ENCODE peak calls at places on chromosomes 11 and 22, in seven cellular contexts. E, K, C, D, F, M and L are unnamed samples.

GRCh38 chr22:47625013-47625385 is 862.5 kb downstream of the TBC1D22A start:
- DNase-seq in E (no peak), K (no peak), C (no peak), D (no peak), F (no peak), M (no peak), L (no peak)

GRCh38 chr11:64900774-64901173 is 16.2 kb downstream of the ATG2A start:
- DNase-seq in E (no peak), K (no peak), C (no peak), D (no peak), F (no peak), M (no peak), L (no peak)

GRCh38 chr11:35218956-35219355 is 80.0 kb downstream of the CD44 start:
- DNase-seq in E (no peak), K (peak), C (no peak), D (no peak), F (no peak), M (no peak), L (no peak)

GRCh38 chr11:19275496-19275895 is 34.8 kb upstream of the E2F8 start:
- DNase-seq in E (no peak), K (no peak), C (no peak), D (no peak), F (no peak), M (no peak), L (no peak)

GRCh38 chr11:27672836-27673464 is 27.3 kb downstream of the BDNF start:
- DNase-seq in E (no peak), K (peak), C (no peak), D (no peak), F (no peak), M (no peak), L (no peak)

GRCh38 chr11:936199-936598 is 10.5 kb downstream of the AP2A2 start:
- DNase-seq in E (peak), K (no peak), C (no peak), D (no peak), F (no peak), M (no peak), L (no peak)

GRCh38 chr22:41579997-41580355 is 9.7 kb downstream of the PMM1 start:
- DNase-seq in E (no peak), K (no peak), C (no peak), D (no peak), F (no peak), M (no peak), L (no peak)

GRCh38 chr11:124483422-124483821 is 37.9 kb upstream of the OR8B8 start:
- DNase-seq in E (no peak), K (no peak), C (no peak), D (no peak), F (no peak), M (no peak), L (no peak)

GRCh38 chr11:116808262-116809175 is 14.6 kb downstream of the APOA4 start:
- DNase-seq in E (peak), K (peak), C (peak), D (no peak), F (no peak), M (no peak), L (peak)

GRCh38 chr11:11500744-11501487 is 120.9 kb downstream of the GALNT18 start:
- DNase-seq in E (no peak), K (no peak), C (no peak), D (no peak), F (no peak), M (no peak), L (no peak)

GRCh38 chr11:815675-816432 is 2.9 kb upstream of the PNPLA2 start:
- DNase-seq in E (no peak), K (no peak), C (no peak), D (no peak), F (no peak), M (no peak), L (no peak)

GRCh38 chr11:75421035-75421602 is 11.9 kb downstream of the KLHL35 start:
- DNase-seq in E (no peak), K (no peak), C (no peak), D (no peak), F (peak), M (no peak), L (no peak)

GRCh38 chr11:128057786-128058395 is 529.5 kb downstream of the ETS1 start:
- DNase-seq in E (no peak), K (no peak), C (no peak), D (no peak), F (no peak), M (no peak), L (no peak)

GRCh38 chr22:36267058-36267457 is 14.1 kb downstream of the APOL1 start:
- DNase-seq in E (no peak), K (no peak), C (no peak), D (no peak), F (no peak), M (no peak), L (no peak)

GRCh38 chr11:64725601-64726139 is 2.7 kb upstream of the NRXN2 start:
- DNase-seq in E (no peak), K (no peak), C (no peak), D (no peak), F (no peak), M (no peak), L (no peak)

GRCh38 chr11:128288368-128288767 is 299.0 kb downstream of the ETS1 start:
- DNase-seq in E (no peak), K (no peak), C (no peak), D (no peak), F (no peak), M (no peak), L (no peak)

GRCh38 chr11:119996556-119996955 is 141.4 kb downstream of the TRIM29 start:
- DNase-seq in E (no peak), K (no peak), C (no peak), D (no peak), F (no peak), M (no peak), L (no peak)

GRCh38 chr11:65808744-65809341 is 22.0 kb downstream of the OVOL1 start:
- DNase-seq in E (no peak), K (no peak), C (no peak), D (no peak), F (no peak), M (no peak), L (no peak)

GRCh38 chr11:122642971-122643370 is 12.6 kb upstream of the UBASH3B start:
- DNase-seq in E (no peak), K (no peak), C (no peak), D (no peak), F (no peak), M (no peak), L (no peak)

GRCh38 chr11:133171374-133171773 is 360.9 kb downstream of the OPCML start:
- DNase-seq in E (no peak), K (no peak), C (no peak), D (no peak), F (no peak), M (no peak), L (no peak)

GRCh38 chr11:125910450-125910849 is 6.1 kb downstream of the DDX25 start:
- DNase-seq in E (no peak), K (no peak), C (no peak), D (no peak), F (no peak), M (no peak), L (no peak)

GRCh38 chr11:118216621-118217526 is 7.9 kb downstream of the JAML start:
- DNase-seq in E (no peak), K (no peak), C (no peak), D (peak), F (no peak), M (no peak), L (no peak)

GRCh38 chr11:95912902-95913560 is 10.9 kb downstream of the MTMR2 start:
- DNase-seq in E (no peak), K (peak), C (no peak), D (no peak), F (no peak), M (no peak), L (no peak)

DNA sequence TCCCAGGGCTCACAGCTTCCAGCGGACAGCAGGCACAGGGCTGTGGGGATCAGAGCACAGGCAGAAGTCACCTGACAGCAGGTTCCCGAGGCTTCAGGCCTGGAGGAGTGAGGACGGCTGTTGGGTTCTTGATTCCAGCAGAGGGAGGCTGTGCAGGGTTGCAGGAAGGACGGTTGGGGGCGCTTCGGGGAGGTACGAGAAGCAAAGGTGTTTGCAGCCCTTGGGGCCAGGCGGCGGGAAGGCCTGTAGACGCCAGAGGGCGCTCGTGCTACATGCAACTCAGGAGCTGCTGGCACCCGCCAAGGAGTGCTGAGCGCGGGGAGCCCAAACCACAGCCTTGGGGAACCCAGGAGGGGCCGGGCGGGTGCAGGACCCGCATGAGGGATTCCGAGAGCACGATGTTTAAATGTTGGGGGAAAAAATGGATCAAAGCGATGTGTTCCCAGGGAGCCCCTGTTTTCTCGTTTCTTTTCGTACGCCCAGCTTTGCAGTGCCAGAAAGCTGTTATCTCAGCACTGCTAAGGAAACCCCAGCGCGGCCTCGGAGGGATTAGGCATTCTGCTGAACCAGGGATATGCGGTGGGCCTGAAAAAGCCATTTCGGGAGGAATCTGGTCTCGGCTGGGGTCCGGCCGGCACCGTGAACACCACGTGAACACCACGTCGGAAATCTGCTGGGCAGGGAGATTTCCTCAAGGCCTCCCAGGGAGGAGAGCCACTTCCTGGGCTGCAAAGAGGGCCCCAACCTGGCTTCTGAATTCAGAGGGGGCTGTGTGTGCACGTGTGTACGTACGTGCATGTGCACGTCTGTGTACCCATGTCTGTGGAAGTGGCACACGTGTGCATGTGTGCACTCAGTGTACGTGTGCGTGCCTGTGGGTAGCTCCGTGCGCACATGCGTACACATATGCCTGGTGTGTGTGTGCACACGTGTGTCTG is 88.2 kb downstream of the KCNQ1 start:
- DNase-seq in E (peak), K (peak), C (peak), D (peak), F (peak), M (peak), L (peak)
- H3K4me3 ChIP-seq in E (no peak), K (no peak), C (peak), D (peak), F (no peak), M (no peak), L (no peak)

DNA sequence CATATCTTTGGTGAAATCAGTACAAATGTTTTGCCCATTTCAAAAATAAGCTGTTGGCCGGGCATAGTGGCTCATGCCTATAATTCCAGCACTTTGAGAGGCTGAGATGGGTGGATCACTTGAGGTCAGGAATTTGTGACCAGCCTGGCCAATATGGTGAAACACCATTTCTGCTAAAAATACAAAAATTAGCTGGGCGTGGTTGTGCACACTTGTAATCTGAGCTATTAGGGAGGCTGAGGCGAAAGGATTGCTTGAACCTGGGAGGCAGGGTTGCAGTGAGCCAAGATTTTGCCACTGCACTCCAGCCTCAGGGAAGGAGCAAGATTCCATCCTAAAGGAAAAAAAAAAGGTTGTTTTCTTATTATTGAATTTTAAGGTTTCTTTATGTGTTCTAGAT is 136.0 kb downstream of the SWAP70 start:
- DNase-seq in E (no peak), K (no peak), C (no peak), D (no peak), F (no peak), M (no peak), L (no peak)
- TF ChIP-seq CTCF in E (no peak), K (no peak), C (no peak), D (no peak), F (no peak), M (no peak), L (no peak)

GRCh38 chr22:25714739-25715138 is 27.2 kb upstream of the MYO18B start:
- DNase-seq in E (no peak), K (no peak), C (no peak), D (no peak), F (no peak), M (no peak), L (no peak)

GRCh38 chr22:25718109-25718830 is 23.7 kb upstream of the MYO18B start:
- DNase-seq in E (no peak), K (no peak), C (no peak), D (no peak), F (no peak), M (no peak), L (no peak)

GRCh38 chr22:25714070-25714469 is 27.9 kb upstream of the MYO18B start:
- DNase-seq in E (no peak), K (no peak), C (no peak), D (no peak), F (no peak), M (no peak), L (no peak)

GRCh38 chr22:25712661-25713400 is 29.2 kb upstream of the MYO18B start:
- DNase-seq in E (no peak), K (no peak), C (no peak), D (no peak), F (no peak), M (no peak), L (no peak)

GRCh38 chr22:25716637-25717036 is 25.4 kb upstream of the MYO18B start:
- DNase-seq in E (no peak), K (no peak), C (no peak), D (no peak), F (no peak), M (no peak), L (no peak)
- H3K4me3 ChIP-seq in E (no peak), K (no peak), C (no peak), D (no peak), F (no peak), M (no peak), L (no peak)

GRCh38 chr11:72350752-72351151 is 83.6 kb downstream of the CLPB start:
- DNase-seq in E (no peak), K (no peak), C (no peak), D (no peak), F (no peak), M (no peak), L (no peak)
- TF ChIP-seq CTCF in E (no peak), K (no peak), C (no peak), D (no peak), F (no peak), M (no peak), L (no peak)

GRCh38 chr22:31343235-31344191 is 2.6 kb downstream of the PATZ1 start:
- DNase-seq in E (peak), K (no peak), C (peak), D (no peak), F (no peak), M (peak), L (peak)
- H3K4me3 ChIP-seq in E (no peak), K (peak), C (peak), D (peak), F (no peak), M (peak), L (peak)

DNA sequence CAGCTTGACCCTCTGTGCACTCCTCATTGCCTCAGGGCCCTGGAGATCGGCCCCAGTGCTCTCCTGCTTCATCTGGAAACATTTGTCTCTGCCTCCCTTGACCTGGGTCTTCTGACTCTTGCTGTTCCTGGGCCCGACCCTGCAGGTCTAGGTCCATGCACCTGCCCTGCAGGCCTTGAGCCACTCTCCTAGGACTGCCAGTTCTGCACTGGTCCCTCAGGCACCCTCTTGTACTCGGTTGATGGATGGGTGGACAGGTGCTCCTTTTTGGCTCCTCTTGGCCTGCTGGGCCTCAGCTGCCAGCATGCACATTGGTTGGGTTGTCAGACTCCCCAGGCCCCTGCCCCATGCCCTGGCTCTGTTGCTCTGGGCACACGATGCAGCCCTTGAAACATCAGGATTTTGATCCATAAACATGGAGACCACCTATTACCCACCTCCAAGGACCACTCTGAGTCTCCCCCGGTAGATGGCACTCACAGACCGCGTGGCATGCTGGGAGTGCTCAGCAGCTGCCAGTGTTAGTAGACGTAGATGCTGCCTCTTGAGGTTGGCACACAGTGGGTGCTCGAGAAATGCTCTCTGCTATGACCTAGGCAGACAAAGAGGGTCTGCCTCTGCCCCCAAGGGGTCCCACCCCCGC is 20.2 kb upstream of the ACR start:
- DNase-seq in E (no peak), K (no peak), C (no peak), D (no peak), F (no peak), M (peak), L (no peak)
- TF ChIP-seq CTCF in E (no peak), K (no peak), C (no peak), D (no peak), F (no peak), M (peak), L (no peak)